ENCODE peak calls at places on chromosomes 2 and 18, in six cellular contexts. One of them, this sample, is unnamed.

GRCh38 chr2:121884515-121884915 is 129.1 kb downstream of the TSN start:
- DNase-seq in tibial nerve: no peak
- DNase-seq in SJCRH30: no peak
- DNase-seq in GM23338: peak; percentile 29
- DNase-seq in PC-9: no peak
- DNase-seq in AG04450: no peak
- DNase-seq in this sample: no peak

GRCh38 chr2:49677227-49677626 is 522.9 kb upstream of the FSHR start:
- DNase-seq in tibial nerve: no peak
- DNase-seq in SJCRH30: no peak
- DNase-seq in GM23338: no peak
- DNase-seq in PC-9: no peak
- DNase-seq in AG04450: no peak
- DNase-seq in this sample: no peak

GRCh38 chr2:119486886-119487285 is 37.4 kb downstream of the SCTR start:
- DNase-seq in tibial nerve: no peak
- DNase-seq in SJCRH30: no peak
- DNase-seq in GM23338: no peak
- DNase-seq in PC-9: no peak
- DNase-seq in AG04450: no peak
- DNase-seq in this sample: no peak

GRCh38 chr18:11654736-11655604 is 34.1 kb upstream of the GNAL start:
- DNase-seq in tibial nerve: no peak
- DNase-seq in SJCRH30: peak; percentile 6
- DNase-seq in GM23338: peak; percentile 77
- DNase-seq in PC-9: peak; percentile 49
- DNase-seq in AG04450: no peak
- DNase-seq in this sample: no peak

GRCh38 chr2:76870581-76870980 is 651.6 kb downstream of the LRRTM4 start:
- DNase-seq in tibial nerve: no peak
- DNase-seq in SJCRH30: no peak
- DNase-seq in GM23338: no peak
- DNase-seq in PC-9: no peak
- DNase-seq in AG04450: no peak
- DNase-seq in this sample: no peak

GRCh38 chr2:35246702-35247101 is 1108.9 kb upstream of the CRIM1 start:
- DNase-seq in tibial nerve: no peak
- DNase-seq in SJCRH30: no peak
- DNase-seq in GM23338: no peak
- DNase-seq in PC-9: no peak
- DNase-seq in AG04450: no peak
- DNase-seq in this sample: no peak

GRCh38 chr2:63903003-63903402 is 61.3 kb downstream of the UGP2 start:
- DNase-seq in tibial nerve: no peak
- DNase-seq in SJCRH30: no peak
- DNase-seq in GM23338: no peak
- DNase-seq in PC-9: no peak
- DNase-seq in AG04450: no peak
- DNase-seq in this sample: no peak

GRCh38 chr18:23470620-23471387 is 17.7 kb downstream of the RIOK3 start:
- DNase-seq in tibial nerve: no peak
- DNase-seq in SJCRH30: no peak
- DNase-seq in GM23338: no peak
- DNase-seq in PC-9: no peak
- DNase-seq in AG04450: no peak
- DNase-seq in this sample: no peak

GRCh38 chr18:57859314-57859713 is 56.2 kb upstream of the ATP8B1 start:
- DNase-seq in tibial nerve: no peak
- DNase-seq in SJCRH30: no peak
- DNase-seq in GM23338: peak; percentile 51
- DNase-seq in PC-9: no peak
- DNase-seq in AG04450: no peak
- DNase-seq in this sample: no peak

GRCh38 chr2:160224060-160224459 is 24.0 kb upstream of the ITGB6 start:
- DNase-seq in tibial nerve: no peak
- DNase-seq in SJCRH30: peak; percentile 60
- DNase-seq in GM23338: no peak
- DNase-seq in PC-9: no peak
- DNase-seq in AG04450: peak; percentile 71
- DNase-seq in this sample: peak; percentile 89

GRCh38 chr18:63107171-63107850 is 212.3 kb downstream of the BCL2 start:
- DNase-seq in tibial nerve: no peak
- DNase-seq in SJCRH30: no peak
- DNase-seq in GM23338: no peak
- DNase-seq in PC-9: no peak
- DNase-seq in AG04450: no peak
- DNase-seq in this sample: no peak

GRCh38 chr2:137228566-137228965 is 463.2 kb downstream of the THSD7B start:
- DNase-seq in tibial nerve: no peak
- DNase-seq in SJCRH30: no peak
- DNase-seq in GM23338: no peak
- DNase-seq in PC-9: no peak
- DNase-seq in AG04450: no peak
- DNase-seq in this sample: no peak

GRCh38 chr2:96517079-96517478 is 11.9 kb upstream of the NEURL3 start:
- DNase-seq in tibial nerve: no peak
- DNase-seq in SJCRH30: no peak
- DNase-seq in GM23338: no peak
- DNase-seq in PC-9: no peak
- DNase-seq in AG04450: no peak
- DNase-seq in this sample: no peak

GRCh38 chr2:236333417-236334121 is 69.4 kb upstream of the ASB18 start:
- DNase-seq in tibial nerve: no peak
- DNase-seq in SJCRH30: no peak
- DNase-seq in GM23338: no peak
- DNase-seq in PC-9: no peak
- DNase-seq in AG04450: no peak
- DNase-seq in this sample: no peak

GRCh38 chr2:74690571-74690970 is 36.5 kb downstream of the SEMA4F start:
- DNase-seq in tibial nerve: no peak
- DNase-seq in SJCRH30: no peak
- DNase-seq in GM23338: peak; percentile 81
- DNase-seq in PC-9: peak; percentile 24
- DNase-seq in AG04450: peak; percentile 41
- DNase-seq in this sample: peak; percentile 40

GRCh38 chr2:217988014-217988839 is 14.6 kb downstream of the TNS1 start:
- DNase-seq in tibial nerve: peak; percentile 89
- DNase-seq in SJCRH30: peak; percentile 61
- DNase-seq in GM23338: peak; percentile 95
- DNase-seq in PC-9: peak; percentile 93
- DNase-seq in AG04450: no peak
- DNase-seq in this sample: no peak

GRCh38 chr18:60413944-60414547 is 41.5 kb upstream of the MC4R start:
- DNase-seq in tibial nerve: no peak
- DNase-seq in SJCRH30: peak; percentile 6
- DNase-seq in GM23338: peak; percentile 70
- DNase-seq in PC-9: peak; percentile 3
- DNase-seq in AG04450: no peak
- DNase-seq in this sample: no peak

GRCh38 chr18:62788891-62789290 is 73.5 kb downstream of the PHLPP1 start:
- DNase-seq in tibial nerve: no peak
- DNase-seq in SJCRH30: no peak
- DNase-seq in GM23338: no peak
- DNase-seq in PC-9: no peak
- DNase-seq in AG04450: no peak
- DNase-seq in this sample: peak; percentile 32

GRCh38 chr2:151159109-151159690 is 102.5 kb downstream of the RBM43 start:
- DNase-seq in tibial nerve: no peak
- DNase-seq in SJCRH30: peak; percentile 12
- DNase-seq in GM23338: no peak
- DNase-seq in PC-9: no peak
- DNase-seq in AG04450: no peak
- DNase-seq in this sample: no peak

GRCh38 chr2:174728096-174728495 is 36.2 kb downstream of the CHRNA1 start:
- DNase-seq in tibial nerve: no peak
- DNase-seq in SJCRH30: no peak
- DNase-seq in GM23338: no peak
- DNase-seq in PC-9: no peak
- DNase-seq in AG04450: no peak
- DNase-seq in this sample: no peak

GRCh38 chr2:37080674-37081073 is 3.5 kb downstream of the HEATR5B start:
- DNase-seq in tibial nerve: no peak
- DNase-seq in SJCRH30: no peak
- DNase-seq in GM23338: no peak
- DNase-seq in PC-9: no peak
- DNase-seq in AG04450: no peak
- DNase-seq in this sample: no peak

GRCh38 chr18:76545433-76546281 is 50.6 kb upstream of the ZNF516 start:
- DNase-seq in tibial nerve: no peak
- DNase-seq in SJCRH30: no peak
- DNase-seq in GM23338: no peak
- DNase-seq in PC-9: no peak
- DNase-seq in AG04450: no peak
- DNase-seq in this sample: no peak

GRCh38 chr2:230921806-230922595 is 3.0 kb downstream of the GPR55 start:
- DNase-seq in tibial nerve: no peak
- DNase-seq in SJCRH30: peak; percentile 1
- DNase-seq in GM23338: no peak
- DNase-seq in PC-9: no peak
- DNase-seq in AG04450: no peak
- DNase-seq in this sample: no peak

GRCh38 chr2:13102340-13103063 is 385.8 kb downstream of the TRIB2 start:
- DNase-seq in tibial nerve: no peak
- DNase-seq in SJCRH30: no peak
- DNase-seq in GM23338: no peak
- DNase-seq in PC-9: no peak
- DNase-seq in AG04450: no peak
- DNase-seq in this sample: no peak

DNA sequence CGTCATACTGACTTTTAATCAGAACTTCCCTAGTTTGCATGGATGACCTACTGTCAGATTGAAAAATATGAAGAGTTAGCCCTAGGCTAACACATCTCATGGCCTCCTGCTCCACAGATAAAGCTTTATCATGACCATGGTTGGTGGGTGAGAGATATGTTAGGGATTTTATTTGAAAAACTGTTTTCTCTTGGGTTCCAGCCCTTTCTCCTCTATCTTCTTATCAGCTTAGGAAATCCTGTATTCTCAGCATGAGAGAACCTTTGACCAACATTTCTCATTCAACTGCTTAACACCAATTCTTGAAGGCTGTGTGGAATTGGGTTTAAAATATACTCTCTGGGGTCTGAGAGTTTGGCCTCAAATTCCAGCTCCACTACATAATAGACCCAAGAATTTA is 1407.0 kb upstream of the CELF4 start:
- DNase-seq in tibial nerve: no peak
- DNase-seq in SJCRH30: no peak
- DNase-seq in GM23338: no peak
- DNase-seq in PC-9: no peak
- DNase-seq in AG04450: no peak
- DNase-seq in this sample: no peak
- H3K4me3 ChIP-seq in tibial nerve: no peak overlapping the region
- H3K4me3 ChIP-seq in SJCRH30: no peak overlapping the region
- H3K4me3 ChIP-seq in GM23338: no peak overlapping the region
- H3K4me3 ChIP-seq in PC-9: no peak overlapping the region
- H3K4me3 ChIP-seq in AG04450: no peak overlapping the region
- H3K4me3 ChIP-seq in this sample: no peak overlapping the region

DNA sequence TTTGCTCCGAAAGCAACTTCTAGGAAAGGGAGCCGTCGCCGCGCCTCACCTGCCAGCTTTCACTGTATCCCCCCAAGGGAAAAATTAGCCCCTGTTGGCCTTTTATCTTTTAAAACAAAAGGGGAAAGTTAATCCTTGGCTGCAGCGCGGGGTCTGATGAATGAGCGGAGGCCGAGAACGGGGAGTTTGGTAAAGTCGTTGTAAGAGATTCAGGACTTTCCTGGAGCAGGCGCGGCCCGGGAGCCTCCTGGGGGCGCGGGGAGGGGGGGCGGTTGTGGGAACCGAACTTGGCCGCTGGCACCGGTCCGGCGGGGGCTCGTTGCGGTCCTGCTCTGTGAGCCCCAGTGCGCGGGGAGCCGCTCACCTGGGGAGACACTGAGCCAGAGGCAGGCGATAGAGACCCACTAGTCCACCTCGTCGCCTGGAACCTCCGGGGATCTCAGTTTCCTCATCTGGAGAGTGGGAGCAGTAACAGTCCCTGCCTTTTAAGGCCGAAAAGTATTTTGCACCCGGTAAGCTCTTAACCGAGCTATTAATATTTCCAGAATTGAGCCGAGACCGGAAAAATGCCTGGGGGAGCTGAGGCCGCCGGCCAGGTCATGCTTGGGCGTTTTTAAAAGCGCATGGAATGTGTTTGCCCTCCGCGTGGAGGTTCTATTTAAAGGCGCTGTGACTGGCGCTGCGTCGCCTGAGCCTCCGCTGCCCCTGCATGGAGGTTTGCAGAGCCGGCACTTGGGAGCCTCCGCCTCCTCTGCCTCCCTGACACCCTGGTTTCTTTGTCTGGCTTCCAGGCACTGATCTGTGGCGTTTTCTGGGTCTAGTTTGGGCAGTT is 1.1 kb downstream of the EFHD1 start:
- DNase-seq in tibial nerve: no peak
- DNase-seq in SJCRH30: no peak
- DNase-seq in GM23338: peak; percentile 62
- DNase-seq in PC-9: peak; percentile 48
- DNase-seq in AG04450: no peak
- DNase-seq in this sample: no peak
- H3K4me3 ChIP-seq in tibial nerve: peak overlapping the region; percentile 38
- H3K4me3 ChIP-seq in SJCRH30: peak overlapping the region; percentile 73
- H3K4me3 ChIP-seq in GM23338: peak overlapping the region; percentile 83
- H3K4me3 ChIP-seq in PC-9: peak overlapping the region; percentile 90
- H3K4me3 ChIP-seq in AG04450: no peak overlapping the region
- H3K4me3 ChIP-seq in this sample: peak overlapping the region; percentile 38

DNA sequence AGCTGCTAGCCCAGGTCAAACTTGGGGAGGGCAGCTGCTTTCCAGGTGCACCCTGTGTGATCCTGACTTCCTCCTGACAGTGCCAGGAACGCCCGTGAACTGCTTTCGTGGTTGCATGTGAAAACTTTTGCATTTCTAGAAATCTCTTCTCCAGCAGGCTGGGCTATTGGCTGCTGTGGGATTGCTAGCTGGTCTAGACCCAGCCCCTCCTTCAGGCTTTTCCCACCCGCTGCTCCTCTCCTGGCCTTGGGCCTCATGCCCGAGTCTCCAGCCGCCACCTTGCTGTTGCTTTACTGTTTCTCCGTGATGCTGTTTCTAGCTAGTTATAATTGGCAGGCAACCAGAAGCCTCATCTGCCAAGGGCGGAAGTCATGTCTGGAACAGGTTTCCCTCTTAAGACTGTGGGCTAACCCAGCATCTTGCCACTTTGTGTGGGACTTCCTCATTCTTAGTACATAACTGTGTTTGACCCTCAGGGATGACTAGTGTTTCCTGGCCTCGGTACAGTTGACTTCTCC is 27.0 kb upstream of the MGAT4A start:
- DNase-seq in tibial nerve: peak; percentile 26
- DNase-seq in SJCRH30: no peak
- DNase-seq in GM23338: no peak
- DNase-seq in PC-9: peak; percentile 86
- DNase-seq in AG04450: peak; percentile 10
- DNase-seq in this sample: peak; percentile 73
- H3K4me3 ChIP-seq in tibial nerve: no peak overlapping the region
- H3K4me3 ChIP-seq in SJCRH30: no peak overlapping the region
- H3K4me3 ChIP-seq in GM23338: no peak overlapping the region
- H3K4me3 ChIP-seq in PC-9: no peak overlapping the region
- H3K4me3 ChIP-seq in AG04450: no peak overlapping the region
- H3K4me3 ChIP-seq in this sample: no peak overlapping the region

DNA sequence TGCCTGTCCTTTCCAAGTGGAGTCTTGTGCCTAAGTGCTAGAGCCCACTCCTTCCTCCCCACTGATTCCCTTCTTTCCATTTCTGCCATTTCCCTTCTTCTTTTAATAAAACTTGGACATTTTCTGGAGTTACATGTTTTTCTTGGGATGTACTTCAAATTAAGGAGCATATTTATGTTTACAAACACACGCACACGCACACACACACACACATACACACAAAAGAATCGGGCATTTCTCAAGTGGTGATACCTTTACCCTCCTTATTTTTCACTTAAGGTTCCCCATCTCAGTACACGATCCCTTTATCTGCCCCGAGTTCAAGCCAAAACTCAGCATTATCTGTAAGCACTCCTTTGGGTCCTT is 154.3 kb downstream of the TGIF1 start:
- DNase-seq in tibial nerve: no peak
- DNase-seq in SJCRH30: no peak
- DNase-seq in GM23338: no peak
- DNase-seq in PC-9: no peak
- DNase-seq in AG04450: no peak
- DNase-seq in this sample: no peak
- H3K4me3 ChIP-seq in tibial nerve: peak overlapping the region; percentile 35
- H3K4me3 ChIP-seq in SJCRH30: peak overlapping the region; percentile 51
- H3K4me3 ChIP-seq in GM23338: peak overlapping the region; percentile 70
- H3K4me3 ChIP-seq in PC-9: peak overlapping the region; percentile 72
- H3K4me3 ChIP-seq in AG04450: peak overlapping the region; percentile 57
- H3K4me3 ChIP-seq in this sample: peak overlapping the region; percentile 32